ENCODE peak calls at places on chromosomes 2 and 18, in four cellular contexts. N is K562, O is HepG2, U is HCT116. Y is an unnamed sample.

GRCh38 chr2:63692002-63692606 is 103.3 kb downstream of the MDH1 start:
- DNase-seq in U (peak; percentile 31), O (peak; percentile 41), N (no peak), Y (peak; percentile 20)

GRCh38 chr2:99648115-99648850 is 158.5 kb upstream of the REV1 start:
- DNase-seq in U (no peak), O (no peak), N (no peak), Y (no peak)

GRCh38 chr18:29749699-29750098 is 1292.8 kb downstream of the DSC3 start:
- DNase-seq in N (no peak), O (no peak), U (no peak), Y (no peak)

GRCh38 chr2:71610671-71611070 is 157.3 kb downstream of the DYSF start:
- DNase-seq in O (no peak), N (no peak), U (no peak), Y (no peak)

GRCh38 chr2:73931531-73932500 is 5.1 kb downstream of the DGUOK start:
- DNase-seq in O (no peak), N (no peak), U (no peak), Y (no peak)

GRCh38 chr2:31404827-31405226 is 9.7 kb downstream of the XDH start:
- DNase-seq in N (no peak), U (no peak), O (no peak), Y (no peak)

GRCh38 chr2:204264068-204264693 is 281.1 kb upstream of the PARD3B start:
- DNase-seq in U (no peak), O (no peak), N (no peak), Y (no peak)

GRCh38 chr2:231193216-231193615 is 5.2 kb upstream of the ARMC9 start:
- DNase-seq in O (no peak), U (no peak), N (no peak), Y (no peak)

GRCh38 chr2:222756951-222757645 is 85.6 kb downstream of the MOGAT1 start:
- DNase-seq in N (no peak), O (no peak), U (peak; percentile 24), Y (no peak)

GRCh38 chr2:68837861-68838341 is 33.3 kb downstream of the BMP10 start:
- DNase-seq in O (no peak), U (no peak), N (no peak), Y (no peak)

GRCh38 chr2:100616841-100617390 is 54.1 kb downstream of the PDCL3 start:
- DNase-seq in U (no peak), O (no peak), N (no peak), Y (no peak)

GRCh38 chr18:27109403-27109802 is 75.7 kb downstream of the CHST9 start:
- DNase-seq in N (no peak), O (no peak), U (no peak), Y (no peak)

GRCh38 chr18:3508576-3509559 is 58.9 kb downstream of the TGIF1 start:
- DNase-seq in U (no peak), O (no peak), N (no peak), Y (no peak)

GRCh38 chr2:27398962-27399361 is 10.4 kb downstream of the PPM1G start:
- DNase-seq in N (no peak), O (no peak), U (no peak), Y (no peak)

GRCh38 chr2:127045792-127046501 is 61.0 kb downstream of the BIN1 start:
- DNase-seq in U (no peak), N (no peak), O (no peak), Y (no peak)

GRCh38 chr2:81513328-81513727 is 1208.8 kb upstream of the LRRTM1 start:
- DNase-seq in N (no peak), U (no peak), O (no peak), Y (no peak)

GRCh38 chr2:158414538-158414937 is 42.0 kb downstream of the CCDC148 start:
- DNase-seq in N (no peak), U (no peak), O (no peak), Y (no peak)

GRCh38 chr2:31386648-31387047 is 27.9 kb downstream of the XDH start:
- DNase-seq in O (peak; percentile 11), U (no peak), N (peak; percentile 63), Y (no peak)

GRCh38 chr2:55906993-55907392 is 16.6 kb downstream of the EFEMP1 start:
- DNase-seq in U (no peak), O (no peak), N (no peak), Y (no peak)

GRCh38 chr2:104944495-104944894 is 90.6 kb downstream of the POU3F3 start:
- DNase-seq in N (no peak), O (peak; percentile 21), U (peak; percentile 35), Y (peak; percentile 2)

GRCh38 chr2:185796758-185797157 is 58.2 kb downstream of the FSIP2 start:
- DNase-seq in N (no peak), U (no peak), O (no peak), Y (no peak)

GRCh38 chr2:6879011-6879410 is 1.4 kb downstream of the RSAD2 start:
- DNase-seq in N (no peak), O (no peak), U (no peak), Y (no peak)

GRCh38 chr2:6877402-6878305 is at the start of gene RSAD2:
- DNase-seq in O (peak; percentile 31), U (no peak), N (no peak), Y (no peak)

GRCh38 chr2:6874032-6874431 is 3.5 kb upstream of the RSAD2 start:
- DNase-seq in O (no peak), U (no peak), N (no peak), Y (no peak)

GRCh38 chr2:6872412-6872811 is 5.2 kb upstream of the RSAD2 start:
- DNase-seq in U (no peak), O (no peak), N (no peak), Y (no peak)

GRCh38 chr2:6876299-6876698 is 1.3 kb upstream of the RSAD2 start:
- DNase-seq in N (no peak), U (no peak), O (no peak), Y (no peak)
- H3K4me1 ChIP-seq in N (peaks cover 3% of the 10 kb centered on the region), U (no peaks in the 10 kb centered on the region), O (peaks cover 10% of the 10 kb centered on the region), Y (no peaks in the 10 kb centered on the region)

DNA sequence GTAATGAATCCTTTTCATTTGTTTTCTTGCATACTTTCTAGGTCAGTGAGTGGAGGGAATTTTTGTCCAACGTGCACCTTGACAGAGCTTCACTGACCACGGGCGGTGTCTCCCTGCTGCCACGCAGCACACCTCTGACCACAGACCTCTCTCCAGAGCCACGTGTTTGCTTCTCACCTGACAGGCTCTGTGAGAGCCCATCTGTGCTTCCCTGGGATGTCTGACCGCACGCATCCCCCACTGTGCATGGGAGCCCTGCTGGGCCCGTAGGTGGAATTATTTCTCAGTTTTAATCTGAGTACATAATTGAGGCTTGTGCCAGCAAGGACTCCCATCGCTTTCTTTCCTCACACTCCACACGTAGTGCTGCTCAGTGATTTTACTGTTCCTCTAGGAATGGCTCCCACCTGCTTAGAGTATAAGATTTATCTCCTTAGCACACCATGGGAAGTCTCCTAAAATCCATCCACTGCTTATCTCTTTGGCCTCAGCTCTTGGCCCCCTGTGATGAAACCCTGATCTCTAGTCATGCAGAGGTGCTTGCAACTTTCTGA is 482.6 kb downstream of the TSN start:
- DNase-seq in U (no peak), O (no peak), N (no peak), Y (no peak)
- TF ChIP-seq TCF7L2 in U (no peak), O (no peak), N (no peak), Y (no peak)

GRCh38 chr18:76981388-76981968 is 151.1 kb downstream of the MBP start:
- DNase-seq in N (no peak), U (no peak), O (no peak), Y (no peak)

GRCh38 chr18:76982038-76982437 is 150.5 kb downstream of the MBP start:
- DNase-seq in N (no peak), O (no peak), U (no peak), Y (no peak)

GRCh38 chr18:76983613-76984051 is 149.0 kb downstream of the MBP start:
- DNase-seq in O (no peak), N (no peak), U (no peak), Y (no peak)

GRCh38 chr18:76984193-76985155 is 148.1 kb downstream of the MBP start:
- DNase-seq in U (no peak), N (no peak), O (no peak), Y (no peak)

DNA sequence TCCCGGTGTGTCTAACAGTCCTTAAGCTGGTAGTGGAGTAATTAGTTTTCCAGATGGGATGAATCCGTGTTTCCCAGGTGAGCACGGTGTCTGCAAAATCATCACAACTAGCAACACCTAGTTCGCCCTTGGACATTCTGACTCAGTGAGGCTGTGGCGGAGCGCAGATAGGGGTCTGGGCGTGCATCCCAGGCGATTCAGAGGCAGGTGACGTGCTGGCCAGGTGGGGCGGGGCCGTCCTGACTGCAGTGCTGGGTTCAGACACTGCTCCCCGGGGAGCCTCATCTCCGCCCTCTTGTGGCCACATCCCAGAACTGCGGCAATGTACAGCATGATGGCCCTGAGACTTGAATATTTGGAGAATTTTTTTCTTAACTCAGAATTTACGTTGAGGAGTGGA is 149.4 kb downstream of the MBP start:
- DNase-seq in U (peak; percentile 67), N (peak; percentile 84), O (peak; percentile 74), Y (peak; percentile 70)
- H3K4me1 ChIP-seq in U (peaks cover 2% of the 10 kb centered on the region), N (peaks cover 8% of the 10 kb centered on the region), O (peaks cover 30% of the 10 kb centered on the region), Y (peaks cover 6% of the 10 kb centered on the region)

DNA sequence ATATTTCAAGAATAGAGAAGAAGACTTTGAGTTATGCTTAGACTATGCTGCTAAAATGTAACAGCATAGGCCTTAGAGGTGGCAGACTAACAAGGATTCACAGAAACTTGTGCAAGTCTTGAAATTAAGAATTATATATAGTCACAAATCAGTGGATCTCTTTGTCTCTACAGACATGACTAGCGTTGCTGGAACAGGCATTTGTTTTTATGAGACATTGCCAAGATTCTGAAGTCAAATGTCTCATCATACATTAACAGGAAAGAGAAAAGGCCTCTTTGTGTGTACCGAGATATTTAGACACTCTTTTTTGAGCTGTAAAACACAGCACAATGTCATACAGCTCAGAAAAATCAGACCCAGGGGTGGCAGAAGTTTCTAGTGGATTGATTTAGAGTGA is 207.1 kb downstream of the TMX3 start:
- DNase-seq in O (no peak), U (no peak), N (no peak), Y (no peak)
- TF ChIP-seq TCF7L2 in O (no peak), U (no peak), N (no peak), Y (no peak)

DNA sequence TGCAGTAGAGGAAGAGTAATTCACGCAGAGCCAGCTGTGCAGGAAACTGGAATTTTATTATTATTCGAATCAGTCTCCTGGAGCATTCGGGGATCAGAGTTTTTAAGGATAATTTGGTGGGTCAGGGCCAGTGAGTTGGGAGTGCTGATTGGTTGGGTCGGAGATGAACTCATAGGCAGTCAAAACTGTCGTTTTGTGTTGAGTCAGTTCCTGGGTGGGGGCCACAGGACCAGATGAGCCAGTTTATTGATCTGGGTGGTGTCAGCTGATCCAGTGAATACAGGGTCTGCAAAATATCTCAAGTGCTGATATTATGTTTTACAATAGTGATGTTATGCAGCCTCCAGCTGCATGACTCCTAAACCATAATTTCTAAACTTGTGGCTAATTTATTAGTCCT is 66.9 kb downstream of the ASAP2 start:
- DNase-seq in N (no peak), U (no peak), O (no peak), Y (no peak)
- H3K4me1 ChIP-seq in N (peaks cover 5% of the 10 kb centered on the region), U (no peaks in the 10 kb centered on the region), O (peaks cover 29% of the 10 kb centered on the region), Y (peaks cover 67% of the 10 kb centered on the region)

Y was measured in Panc1.